ENCODE peak calls at places on chromosomes 11 and 22, in nine cellular contexts. B is lower leg skin; Z is activated CD8-positive, alpha-beta T cell treated with anti-CD3 and anti-CD28 coated beads for 36 hours; J is left ventricle myocardium inferior; H is coronary artery; K is fibroblast of lung; F is GM23338; T is pancreas; U is mesothelial cell of epicardium. X is an unnamed sample.

GRCh38 chr11:117026593-117027330 is 71.5 kb downstream of the SIK3 start:
- DNase-seq in T (no peak), H (no peak), F (no peak), U (no peak), Z (peak), B (no peak), J (no peak), K (peak), X (no peak)

GRCh38 chr22:44658371-44658953 is 43.5 kb upstream of the PRR5 start:
- DNase-seq in H (no peak), B (no peak), U (no peak), F (no peak), Z (no peak), T (no peak), K (peak), J (peak), X (no peak)

GRCh38 chr11:65851811-65852507 is 6.0 kb downstream of the CFL1 start:
- DNase-seq in F (no peak), T (no peak), H (no peak), B (no peak), U (no peak), J (no peak), K (no peak), Z (no peak), X (no peak)

GRCh38 chr11:115760921-115761320 is 256.7 kb upstream of the CADM1 start:
- DNase-seq in K (no peak), J (no peak), H (no peak), Z (no peak), T (no peak), F (no peak), B (no peak), U (no peak), X (no peak)

GRCh38 chr11:118180300-118180703 is 3.9 kb upstream of the SCN2B start:
- DNase-seq in F (peak), U (peak), K (peak), B (no peak), J (peak), H (no peak), T (no peak), Z (peak), X (no peak)

GRCh38 chr11:83219095-83219494 is 25.6 kb downstream of the ANKRD42 start:
- DNase-seq in B (no peak), J (no peak), Z (no peak), K (no peak), F (peak), T (no peak), U (no peak), H (no peak), X (no peak)

GRCh38 chr22:46776876-46777608 is 14.6 kb downstream of the TBC1D22A start:
- DNase-seq in H (no peak), K (no peak), Z (peak), T (no peak), B (no peak), J (no peak), F (no peak), U (no peak), X (no peak)

GRCh38 chr11:99791354-99791753 is 770.6 kb downstream of the CNTN5 start:
- DNase-seq in H (no peak), K (no peak), U (no peak), T (no peak), F (no peak), J (no peak), B (no peak), Z (no peak), X (no peak)

GRCh38 chr11:271316-271715 is 6.9 kb upstream of the NLRP6 start:
- DNase-seq in U (no peak), Z (no peak), H (no peak), T (no peak), K (no peak), J (no peak), F (no peak), B (peak), X (no peak)

GRCh38 chr11:132643239-132643638 is 889.1 kb downstream of the OPCML start:
- DNase-seq in J (no peak), H (no peak), T (no peak), U (no peak), F (no peak), B (no peak), K (no peak), Z (no peak), X (no peak)

GRCh38 chr11:45674481-45675190 is 9.2 kb upstream of the CHST1 start:
- DNase-seq in H (no peak), T (no peak), J (no peak), K (no peak), Z (no peak), U (no peak), B (no peak), F (no peak), X (no peak)

GRCh38 chr11:103985041-103985440 is 51.4 kb upstream of the DDI1 start:
- DNase-seq in H (no peak), F (no peak), B (no peak), J (no peak), T (no peak), K (no peak), Z (no peak), U (no peak), X (no peak)

GRCh38 chr11:68792400-68792955 is 41.2 kb upstream of the TESMIN start:
- DNase-seq in H (no peak), T (no peak), J (no peak), K (peak), F (no peak), B (no peak), U (no peak), Z (no peak), X (no peak)

GRCh38 chr11:126355926-126356897 is 726 bp downstream of the ST3GAL4 start:
- DNase-seq in T (no peak), B (no peak), U (peak), J (peak), K (peak), Z (peak), H (no peak), F (peak), X (no peak)

GRCh38 chr11:43327987-43328386 is 16.2 kb downstream of the API5 start:
- DNase-seq in U (no peak), B (no peak), F (no peak), T (no peak), J (no peak), K (peak), Z (no peak), H (no peak), X (no peak)

GRCh38 chr11:65251476-65251875 is 10.3 kb upstream of the POLA2 start:
- DNase-seq in B (no peak), H (no peak), U (no peak), T (no peak), J (no peak), Z (no peak), K (no peak), F (no peak), X (no peak)

GRCh38 chr11:128208329-128209220 is 378.8 kb downstream of the ETS1 start:
- DNase-seq in F (no peak), J (no peak), K (peak), H (no peak), Z (peak), U (no peak), B (no peak), T (no peak), X (no peak)

GRCh38 chr11:57499413-57499982 is 16.0 kb downstream of the SLC43A1 start:
- DNase-seq in J (peak), K (peak), U (peak), F (peak), H (peak), T (peak), B (peak), Z (peak), X (peak)

GRCh38 chr11:115409691-115410220 is 94.5 kb downstream of the CADM1 start:
- DNase-seq in F (peak), K (no peak), U (no peak), J (no peak), B (no peak), H (no peak), T (no peak), Z (no peak), X (no peak)

GRCh38 chr11:117328414-117329010 is 858 bp downstream of the CEP164 start:
- DNase-seq in K (peak), H (no peak), U (no peak), Z (peak), F (no peak), J (no peak), B (no peak), T (no peak), X (peak)

GRCh38 chr11:111185259-111185658 is 60.3 kb upstream of the POU2AF2 start:
- DNase-seq in T (no peak), B (no peak), U (no peak), Z (no peak), H (no peak), K (no peak), J (no peak), F (no peak), X (no peak)

GRCh38 chr11:111194789-111195188 is 50.7 kb upstream of the POU2AF2 start:
- DNase-seq in F (no peak), J (no peak), T (no peak), B (no peak), Z (no peak), U (no peak), K (no peak), H (no peak), X (no peak)

GRCh38 chr11:111193924-111194490 is 51.5 kb upstream of the POU2AF2 start:
- DNase-seq in H (no peak), Z (no peak), F (no peak), U (no peak), T (no peak), K (no peak), B (no peak), J (no peak), X (no peak)

GRCh38 chr11:111186308-111186967 is 59.1 kb upstream of the POU2AF2 start:
- DNase-seq in Z (no peak), B (no peak), T (no peak), U (no peak), F (no peak), K (no peak), H (no peak), J (no peak), X (no peak)

GRCh38 chr11:111189466-111189865 is 56.1 kb upstream of the POU2AF2 start:
- DNase-seq in U (no peak), F (peak), Z (no peak), H (no peak), J (no peak), B (no peak), K (no peak), T (no peak), X (no peak)
- TF ChIP-seq CTCF in U (no peak), F (no peak), Z (no peak), H (no peak), J (no peak), B (no peak), K (no peak), T (no peak), X (no peak)

DNA sequence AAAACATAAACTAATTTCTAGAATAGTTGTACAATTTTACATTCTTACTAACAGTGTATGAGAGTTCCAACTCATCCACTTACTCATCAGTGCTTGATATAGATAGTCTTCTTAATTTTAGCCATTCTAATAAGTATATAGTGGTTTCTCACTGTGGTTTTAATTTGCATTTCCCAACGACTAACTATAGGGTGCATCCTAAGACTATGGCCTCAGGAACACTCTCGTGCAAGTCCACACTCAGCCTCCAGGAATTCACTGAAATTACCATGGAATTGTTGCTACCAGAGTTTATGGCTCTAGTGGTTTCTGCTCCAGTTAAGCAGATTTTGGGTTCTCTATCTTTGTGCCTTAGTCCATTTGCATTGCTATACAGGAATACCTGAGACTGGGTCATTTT is 60.1 kb upstream of the GUCY1A2 start:
- DNase-seq in U (no peak), T (no peak), F (no peak), Z (no peak), K (no peak), B (no peak), H (no peak), J (no peak), X (no peak)
- TF ChIP-seq CTCF in U (no peak), T (no peak), F (no peak), Z (no peak), K (no peak), B (no peak), H (no peak), J (no peak), X (no peak)

GRCh38 chr11:61577383-61578118 is 3.3 kb downstream of the SYT7 start:
- DNase-seq in T (no peak), K (no peak), J (peak), F (peak), H (no peak), B (no peak), U (no peak), Z (no peak), X (no peak)

GRCh38 chr11:61581030-61581928 is at the start of gene SYT7:
- DNase-seq in B (peak), U (peak), H (peak), Z (peak), F (peak), K (peak), J (peak), T (peak), X (peak)

GRCh38 chr11:61580292-61580888 is 486 bp downstream of the SYT7 start:
- DNase-seq in Z (no peak), J (no peak), B (no peak), U (no peak), H (no peak), K (no peak), F (peak), T (peak), X (peak)

GRCh38 chr11:61578819-61579218 is 2.1 kb downstream of the SYT7 start:
- DNase-seq in B (no peak), U (no peak), K (no peak), H (no peak), Z (no peak), J (no peak), F (no peak), T (no peak), X (no peak)

GRCh38 chr11:61579398-61580291 is 1.2 kb downstream of the SYT7 start:
- DNase-seq in H (no peak), F (peak), K (no peak), Z (no peak), T (no peak), B (no peak), U (no peak), J (no peak), X (no peak)
- TF ChIP-seq CTCF in H (no peak), F (peak), K (no peak), Z (no peak), T (no peak), B (no peak), U (no peak), J (no peak), X (no peak)

DNA sequence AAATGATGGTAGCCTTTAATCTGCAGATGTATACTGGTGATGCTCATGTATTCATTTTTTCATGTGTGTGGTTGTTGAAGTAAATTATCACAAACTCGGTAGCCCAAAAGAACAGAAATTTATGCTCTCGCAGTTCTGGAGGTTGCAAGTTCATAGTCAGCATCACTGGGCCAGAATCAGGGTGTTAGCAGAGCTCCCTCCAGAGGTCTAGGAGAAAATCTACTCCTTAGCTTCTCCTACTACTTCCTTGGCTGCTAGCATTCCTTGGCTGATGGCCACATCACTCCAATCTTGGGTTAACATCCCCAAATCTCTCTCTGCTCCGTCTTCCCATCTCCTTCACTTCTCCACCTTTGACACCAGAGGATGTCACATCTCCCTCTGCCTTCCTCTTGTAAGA is 45.3 kb upstream of the GALNT18 start:
- DNase-seq in Z (no peak), F (no peak), T (no peak), K (no peak), B (no peak), U (no peak), J (no peak), H (no peak), X (no peak)
- TF ChIP-seq CTCF in Z (no peak), F (no peak), T (no peak), K (no peak), B (no peak), U (no peak), J (no peak), H (no peak), X (no peak)

DNA sequence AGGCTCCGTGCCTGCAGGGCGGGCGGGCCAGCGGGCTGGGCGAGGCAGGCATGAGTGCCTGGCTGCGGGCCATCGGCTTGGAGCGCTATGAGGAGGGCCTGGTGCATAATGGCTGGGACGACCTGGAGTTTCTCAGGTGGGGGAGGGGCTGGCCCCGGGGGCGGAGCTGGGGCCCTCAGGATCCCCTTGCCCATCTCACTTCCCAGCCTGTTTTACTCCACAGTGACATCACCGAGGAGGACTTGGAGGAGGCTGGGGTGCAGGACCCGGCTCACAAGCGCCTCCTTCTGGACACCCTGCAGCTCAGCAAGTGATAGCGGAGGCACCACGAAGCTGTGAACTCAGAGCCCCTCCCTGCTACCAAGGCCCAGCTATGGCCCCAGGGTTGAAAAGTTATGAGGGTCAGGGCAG is 5.9 kb downstream of the PHOX2A start:
- DNase-seq in T (peak), Z (peak), B (peak), K (peak), H (no peak), F (peak), J (no peak), U (peak), X (no peak)
- TF ChIP-seq CTCF in T (peak), Z (peak), B (no peak), K (peak), H (peak), F (peak), J (peak), U (peak), X (no peak)